ENCODE peak calls at places on chromosomes 11 and 22, in ten cellular contexts. O is mucosa of descending colon; V is right atrium auricular region; L is CD4-positive, alpha-beta T cell; U is brain microvascular endothelial cell; E is bronchial epithelial cell; A is neural crest cell; P is transverse colon; I is mammary epithelial cell; Z is fibroblast of lung. D is an unnamed sample.
A peak's percentile ranks its signal among the peaks of the same experiment; 100 is the strongest.

GRCh38 chr11:70716986-70717775 is 318.9 kb downstream of the CTTN start:
- DNase-seq in U (no peak), P (no peak), E (no peak), L (no peak), I (no peak), O (peak; percentile 26), V (no peak), Z (no peak), A (no peak), D (no peak)

GRCh38 chr22:18113680-18114394 is 3.2 kb downstream of the TUBA8 start:
- DNase-seq in A (no peak), Z (no peak), O (no peak), L (no peak), V (no peak), P (no peak), E (no peak), I (no peak), U (no peak), D (no peak)

GRCh38 chr11:29093416-29093815 is 923.4 kb downstream of the KCNA4 start:
- DNase-seq in A (no peak), O (no peak), P (no peak), I (no peak), Z (peak; percentile 11), L (no peak), V (no peak), E (peak; percentile 47), U (no peak), D (no peak)

GRCh38 chr11:78535920-78536319 is 38.7 kb downstream of the NARS2 start:
- DNase-seq in I (no peak), O (no peak), V (no peak), P (no peak), A (no peak), U (no peak), L (no peak), Z (peak; percentile 62), E (peak; percentile 44), D (no peak)

GRCh38 chr11:61158691-61159381 is 2.4 kb downstream of the VPS37C start:
- DNase-seq in V (no peak), O (no peak), P (peak; percentile 34), Z (peak; percentile 62), E (peak; percentile 73), L (no peak), A (no peak), U (peak; percentile 32), I (peak; percentile 70), D (no peak)

GRCh38 chr11:44626645-44627044 is 61.2 kb downstream of the CD82 start:
- DNase-seq in L (no peak), A (no peak), Z (no peak), O (no peak), U (no peak), V (peak; percentile 54), I (no peak), P (no peak), E (no peak), D (no peak)

GRCh38 chr11:3052567-3052966 is 4.7 kb downstream of the CARS1 start:
- DNase-seq in Z (no peak), E (no peak), V (no peak), I (no peak), U (no peak), A (no peak), L (no peak), P (no peak), O (no peak), D (no peak)

GRCh38 chr22:34429314-34429713 is 509.0 kb upstream of the LARGE1 start:
- DNase-seq in L (no peak), U (no peak), V (no peak), Z (no peak), I (peak; percentile 95), P (no peak), E (peak; percentile 67), O (no peak), A (no peak), D (no peak)

GRCh38 chr11:72569966-72570892 is 104.0 kb downstream of the PDE2A start:
- DNase-seq in Z (peak; percentile 79), A (no peak), P (no peak), U (peak; percentile 88), O (no peak), E (peak; percentile 91), V (no peak), I (peak; percentile 84), L (no peak), D (no peak)

GRCh38 chr11:66277475-66278391 is at the start of gene CNIH2:
- DNase-seq in I (no peak), E (no peak), P (peak; percentile 47), O (peak; percentile 51), U (no peak), L (peak; percentile 44), A (peak; percentile 48), V (no peak), Z (no peak), D (no peak)

GRCh38 chr11:79807506-79807905 is 366.7 kb upstream of the TENM4 start:
- DNase-seq in U (no peak), V (no peak), E (peak; percentile 80), P (no peak), I (peak; percentile 20), A (no peak), L (no peak), O (no peak), Z (no peak), D (no peak)

GRCh38 chr11:86627776-86628455 is 44.5 kb downstream of the ME3 start:
- DNase-seq in V (no peak), Z (no peak), E (no peak), A (no peak), L (no peak), U (no peak), I (no peak), P (no peak), O (no peak), D (no peak)

GRCh38 chr11:67611704-67612587 is 5.2 kb downstream of the NDUFV1 start:
- DNase-seq in P (no peak), U (no peak), L (no peak), O (no peak), E (no peak), A (no peak), V (no peak), Z (no peak), I (no peak), D (no peak)
- TF ChIP-seq CTCF in P (no peak), U (no peak), L (no peak), O (no peak), E (no peak), A (no peak), V (no peak), Z (no peak), I (no peak), D (no peak)

DNA sequence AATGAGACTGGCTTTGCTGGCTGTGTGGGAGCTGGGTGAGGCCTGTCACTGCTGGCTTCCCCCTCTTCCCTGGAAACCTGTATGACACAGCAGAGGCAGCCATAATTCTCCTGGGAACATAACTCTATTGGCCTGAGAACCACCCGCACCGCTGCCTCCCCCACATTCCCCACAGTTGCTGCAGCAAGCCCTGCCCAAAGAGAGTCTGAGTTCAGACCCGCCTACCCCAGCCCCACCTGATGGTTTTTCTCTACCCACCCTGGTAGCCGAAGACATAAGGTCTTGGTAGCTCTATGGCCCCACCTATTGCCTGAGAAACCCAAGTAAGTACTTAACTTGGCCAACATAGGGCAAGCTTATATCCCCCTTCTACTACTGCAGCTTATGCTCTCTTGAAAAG is 174.8 kb downstream of the C11orf91 start:
- DNase-seq in I (no peak), L (no peak), A (no peak), E (no peak), Z (no peak), P (no peak), V (no peak), O (no peak), U (no peak), D (no peak)
- TF ChIP-seq CTCF in I (no peak), L (no peak), A (no peak), E (no peak), Z (no peak), P (no peak), V (no peak), O (no peak), U (no peak), D (no peak)

DNA sequence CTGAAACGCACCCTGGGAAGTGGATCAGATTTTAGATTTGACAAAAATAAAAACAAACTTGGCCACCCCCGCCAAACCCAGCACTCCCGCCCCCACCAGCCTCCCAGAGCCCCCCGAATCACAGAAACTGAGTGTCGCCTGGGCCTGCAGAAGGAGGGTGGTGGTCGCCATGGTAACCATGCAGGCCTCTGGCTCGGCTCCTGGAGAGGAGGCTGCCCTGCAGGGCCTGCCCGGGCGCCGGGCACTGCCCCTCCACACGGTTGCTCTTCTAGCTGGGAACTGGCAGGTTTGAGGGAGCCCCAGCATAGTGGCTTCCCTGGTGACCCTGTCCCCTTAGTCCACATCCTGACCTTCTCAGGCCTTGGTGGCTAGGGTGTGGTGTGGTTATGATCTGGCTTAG is 19.3 kb downstream of the CACNA1I start:
- DNase-seq in V (no peak), Z (no peak), A (peak; percentile 22), I (no peak), P (no peak), E (no peak), U (no peak), O (no peak), L (no peak), D (no peak)
- TF ChIP-seq CTCF in V (no peak), Z (no peak), A (no peak), I (no peak), P (no peak), E (no peak), U (no peak), O (no peak), L (no peak), D (no peak)

GRCh38 chr11:77114089-77114463 is 11.4 kb downstream of the OMP start:
- DNase-seq in Z (no peak), E (no peak), L (no peak), A (no peak), P (no peak), U (no peak), I (no peak), V (no peak), O (peak; percentile 43), D (no peak)

GRCh38 chr11:77117485-77117884 is 10.6 kb upstream of the MYO7A start:
- DNase-seq in P (no peak), L (no peak), A (no peak), I (no peak), E (no peak), O (peak; percentile 15), Z (no peak), V (no peak), U (no peak), D (no peak)

GRCh38 chr11:77115956-77116355 is 12.1 kb upstream of the MYO7A start:
- DNase-seq in V (no peak), U (no peak), A (no peak), E (no peak), I (no peak), Z (no peak), L (no peak), P (no peak), O (peak; percentile 45), D (no peak)

GRCh38 chr11:77113382-77114088 is 10.9 kb downstream of the OMP start:
- DNase-seq in V (no peak), U (no peak), O (peak; percentile 10), A (peak; percentile 29), Z (peak; percentile 54), I (no peak), P (no peak), E (peak; percentile 13), L (no peak), D (no peak)

GRCh38 chr11:77115181-77115611 is 12.6 kb downstream of the OMP start:
- DNase-seq in P (no peak), O (peak; percentile 52), A (no peak), L (no peak), V (no peak), I (no peak), E (no peak), U (no peak), Z (no peak), D (no peak)
- TF ChIP-seq CTCF in P (no peak), O (no peak), A (peak; percentile 46), L (no peak), V (no peak), I (peak; percentile 34), E (peak; percentile 17), U (peak; percentile 61), Z (no peak), D (peak; percentile 26)

GRCh38 chr11:94521684-94522083 is 9.4 kb downstream of the C11orf97 start:
- DNase-seq in V (no peak), U (peak; percentile 29), I (no peak), Z (peak; percentile 24), P (no peak), E (no peak), L (no peak), O (no peak), A (no peak), D (no peak)
- TF ChIP-seq CTCF in V (peak; percentile 40), U (peak; percentile 73), I (peak; percentile 41), Z (peak; percentile 40), P (peak; percentile 21), E (peak; percentile 50), L (no peak), O (peak; percentile 24), A (peak; percentile 47), D (peak; percentile 40)